ENCODE peak calls at places on chromosomes 4 and X, in nine cellular contexts. T is NCI-H345; Z is dorsolateral prefrontal cortex; K is Kasumi-1; S is G401; P is nucleus accumbens; H is AG04450; I is CD4-positive, alpha-beta memory T cell; R is stimulated activated CD4-positive, alpha-beta T cell treated with anti-CD3 and anti-CD28 coated beads, Interleukin-12 subunit alpha, Interleukin-12 subunit beta, amount 100 ng/mL, for 4 hours. A is an unnamed sample.

GRCh38 chr4:39706334-39706733 is 8.4 kb downstream of the UBE2K start:
- DNase-seq in T (no peak), Z (no peak), K (no peak), S (peak), P (no peak), H (peak), I (no peak), R (no peak), A (no peak)

GRCh38 chr4:19472669-19473068 is 779.0 kb upstream of the SLIT2 start:
- DNase-seq in T (no peak), Z (no peak), K (no peak), S (no peak), P (no peak), H (no peak), I (no peak), R (no peak), A (no peak)

GRCh38 chr4:81651500-81651899 is 179.8 kb upstream of the RASGEF1B start:
- DNase-seq in T (peak), Z (no peak), K (no peak), S (no peak), P (no peak), H (no peak), I (no peak), R (no peak), A (no peak)

GRCh38 chrX:132491191-132491590 is 2.4 kb upstream of the MBNL3 start:
- DNase-seq in T (no peak), Z (no peak), K (peak), S (no peak), P (no peak), H (no peak), I (peak), R (no peak), A (no peak)

GRCh38 chr4:158778065-158778711 is 9.4 kb downstream of the FNIP2 start:
- DNase-seq in T (no peak), Z (no peak), K (no peak), S (no peak), P (no peak), H (no peak), I (peak), R (no peak), A (no peak)

GRCh38 chr4:121112530-121112929 is 40.2 kb upstream of the NDNF start:
- DNase-seq in T (no peak), Z (no peak), K (peak), S (no peak), P (no peak), H (no peak), I (no peak), R (no peak), A (no peak)

GRCh38 chr4:20984011-20984836 is 284.0 kb downstream of the PACRGL start:
- DNase-seq in T (no peak), Z (no peak), K (no peak), S (peak), P (no peak), H (no peak), I (no peak), R (no peak), A (peak)

GRCh38 chrX:69034451-69034850 is 130.8 kb downstream of the PJA1 start:
- DNase-seq in T (no peak), Z (no peak), K (no peak), S (no peak), P (no peak), H (no peak), I (no peak), R (no peak), A (no peak)

GRCh38 chr4:14404730-14405129 is 597.6 kb upstream of the CPEB2 start:
- DNase-seq in T (no peak), Z (no peak), K (no peak), S (no peak), P (no peak), H (no peak), I (no peak), R (no peak), A (peak)

GRCh38 chr4:158805628-158806471 is 37.0 kb downstream of the FNIP2 start:
- DNase-seq in T (peak), Z (no peak), K (no peak), S (peak), P (no peak), H (no peak), I (no peak), R (no peak), A (peak)

GRCh38 chrX:1679238-1679637 is 64.4 kb downstream of the ASMT start:
- DNase-seq in T (no peak), Z (no peak), K (no peak), S (no peak), P (no peak), H (no peak), I (peak), R (no peak), A (no peak)

GRCh38 chr4:149823770-149824221 is 8.2 kb upstream of the IQCM start:
- DNase-seq in T (no peak), Z (no peak), K (no peak), S (peak), P (no peak), H (peak), I (no peak), R (no peak), A (no peak)

GRCh38 chr4:29002151-29002550 is 1718.0 kb upstream of the PCDH7 start:
- DNase-seq in T (peak), Z (no peak), K (no peak), S (no peak), P (no peak), H (no peak), I (no peak), R (no peak), A (no peak)

GRCh38 chr4:105520819-105521790 is 31.3 kb upstream of the ARHGEF38 start:
- DNase-seq in T (peak), Z (no peak), K (peak), S (peak), P (no peak), H (peak), I (peak), R (no peak), A (peak)

GRCh38 chr4:8508266-8508665 is 67.7 kb downstream of the TRMT44 start:
- DNase-seq in T (no peak), Z (no peak), K (no peak), S (no peak), P (no peak), H (no peak), I (no peak), R (no peak), A (no peak)

GRCh38 chr4:40736910-40737309 is 12.8 kb upstream of the NSUN7 start:
- DNase-seq in T (peak), Z (no peak), K (peak), S (peak), P (no peak), H (no peak), I (no peak), R (no peak), A (peak)

GRCh38 chrX:96619588-96619987 is 65.1 kb upstream of the DIAPH2 start:
- DNase-seq in T (no peak), Z (no peak), K (no peak), S (no peak), P (no peak), H (no peak), I (no peak), R (no peak), A (no peak)

GRCh38 chrX:11287505-11287904 is 5.7 kb upstream of the AMELX start:
- DNase-seq in T (no peak), Z (no peak), K (no peak), S (no peak), P (no peak), H (no peak), I (no peak), R (no peak), A (no peak)

GRCh38 chr4:169906104-169906503 is 120.1 kb downstream of the MFAP3L start:
- DNase-seq in T (no peak), Z (no peak), K (no peak), S (no peak), P (no peak), H (no peak), I (no peak), R (no peak), A (no peak)

GRCh38 chrX:23756165-23756564 is 13.1 kb upstream of the ACOT9 start:
- DNase-seq in T (peak), Z (no peak), K (peak), S (peak), P (no peak), H (no peak), I (peak), R (peak), A (no peak)

GRCh38 chr4:81508786-81509574 is 37.3 kb upstream of the RASGEF1B start:
- DNase-seq in T (no peak), Z (no peak), K (peak), S (no peak), P (no peak), H (no peak), I (no peak), R (no peak), A (no peak)

GRCh38 chr4:87220094-87220831 is at the start of gene KLHL8:
- DNase-seq in T (peak), Z (peak), K (peak), S (peak), P (peak), H (peak), I (peak), R (peak), A (peak)

GRCh38 chr4:173626277-173626676 is 96.2 kb upstream of the HAND2 start:
- DNase-seq in T (no peak), Z (no peak), K (no peak), S (no peak), P (no peak), H (no peak), I (no peak), R (no peak), A (no peak)

GRCh38 chr4:114561590-114561989 is 37.0 kb upstream of the UGT8 start:
- DNase-seq in T (no peak), Z (no peak), K (no peak), S (no peak), P (no peak), H (no peak), I (no peak), R (no peak), A (no peak)

GRCh38 chrX:123173833-123174232 is 10.2 kb upstream of the GRIA3 start:
- DNase-seq in T (no peak), Z (no peak), K (peak), S (no peak), P (no peak), H (no peak), I (no peak), R (no peak), A (no peak)

GRCh38 chrX:106611323-106611681 is 476 bp upstream of the RADX start:
- DNase-seq in T (no peak), Z (no peak), K (no peak), S (no peak), P (no peak), H (no peak), I (no peak), R (no peak), A (no peak)

GRCh38 chr4:155954939-155955338 is 1.3 kb upstream of the CTSO start:
- DNase-seq in T (no peak), Z (no peak), K (no peak), S (no peak), P (no peak), H (no peak), I (no peak), R (no peak), A (no peak)

GRCh38 chr4:17544205-17544604 is 29.2 kb downstream of the CLRN2 start:
- DNase-seq in T (peak), Z (peak), K (no peak), S (peak), P (peak), H (no peak), I (no peak), R (no peak), A (no peak)

GRCh38 chrX:10531927-10532326 is 88.5 kb downstream of the MID1 start:
- DNase-seq in T (no peak), Z (no peak), K (no peak), S (no peak), P (no peak), H (no peak), I (no peak), R (no peak), A (no peak)

GRCh38 chr4:78356251-78356650 is 195.3 kb upstream of the ANXA3 start:
- DNase-seq in T (no peak), Z (no peak), K (no peak), S (no peak), P (no peak), H (no peak), I (no peak), R (no peak), A (no peak)

GRCh38 chrX:116490091-116490490 is 27.3 kb upstream of the CT83 start:
- DNase-seq in T (peak), Z (no peak), K (peak), S (no peak), P (no peak), H (no peak), I (no peak), R (no peak), A (no peak)

GRCh38 chrX:19758536-19758935 is 128.9 kb downstream of the SH3KBP1 start:
- DNase-seq in T (no peak), Z (no peak), K (peak), S (no peak), P (no peak), H (no peak), I (no peak), R (no peak), A (no peak)

GRCh38 chr4:45971108-45971507 is 152.7 kb downstream of the GABRG1 start:
- DNase-seq in T (no peak), Z (no peak), K (no peak), S (no peak), P (no peak), H (no peak), I (no peak), R (no peak), A (no peak)

GRCh38 chr4:114659386-114660008 is 60.9 kb downstream of the UGT8 start:
- DNase-seq in T (peak), Z (peak), K (peak), S (peak), P (peak), H (peak), I (peak), R (peak), A (peak)

A was measured in cerebellum.